ENCODE peak calls at places on chromosomes 6 and 20, in five cellular contexts. E, P, Z, S and B are unnamed samples.
A peak's percentile ranks its signal among the peaks of the same experiment; 100 is the strongest.

GRCh38 chr6:108194503-108194902 is 28.7 kb downstream of the NR2E1 start:
- DNase-seq in E (no peak), P (no peak), Z (no peak), S (no peak), B (no peak)

GRCh38 chr6:158762787-158763439 is 56.3 kb downstream of the EZR start:
- DNase-seq in E (no peak), P (peak; percentile 33), Z (no peak), S (no peak), B (no peak)

GRCh38 chr6:118679293-118679692 is 27.9 kb upstream of the CEP85L start:
- DNase-seq in E (no peak), P (peak; percentile 39), Z (no peak), S (peak; percentile 53), B (peak; percentile 9)

GRCh38 chr20:62360854-62361798 is 6.0 kb downstream of the LAMA5 start:
- DNase-seq in E (no peak), P (no peak), Z (no peak), S (no peak), B (no peak)

GRCh38 chr20:18585134-18585533 is 2.7 kb upstream of the DTD1 start:
- DNase-seq in E (no peak), P (peak; percentile 88), Z (peak; percentile 89), S (peak; percentile 70), B (no peak)

GRCh38 chr6:112016335-112016734 is 37.6 kb upstream of the CCN6 start:
- DNase-seq in E (no peak), P (peak; percentile 65), Z (no peak), S (peak; percentile 58), B (no peak)

GRCh38 chr6:134557509-134557908 is 239.6 kb upstream of the SGK1 start:
- DNase-seq in E (no peak), P (no peak), Z (no peak), S (no peak), B (no peak)

GRCh38 chr6:167987811-167988495 is 9.5 kb upstream of the KIF25 start:
- DNase-seq in E (no peak), P (no peak), Z (no peak), S (no peak), B (no peak)

GRCh38 chr6:37882724-37883413 is 63.3 kb downstream of the ZFAND3 start:
- DNase-seq in E (no peak), P (peak; percentile 60), Z (peak; percentile 41), S (peak; percentile 94), B (no peak)

GRCh38 chr6:14316911-14317535 is 199.5 kb downstream of the CD83 start:
- DNase-seq in E (no peak), P (no peak), Z (no peak), S (no peak), B (peak; percentile 26)

GRCh38 chr20:62504323-62504722 is 28.5 kb upstream of the GATA5 start:
- DNase-seq in E (no peak), P (no peak), Z (no peak), S (no peak), B (no peak)

GRCh38 chr6:142152731-142153130 is 5.7 kb downstream of the VTA1 start:
- DNase-seq in E (no peak), P (peak; percentile 73), Z (no peak), S (peak; percentile 72), B (no peak)

GRCh38 chr6:159095561-159096095 is 50.8 kb upstream of the TAGAP start:
- DNase-seq in E (no peak), P (no peak), Z (no peak), S (no peak), B (no peak)

GRCh38 chr6:120230008-120230407 is 880.4 kb upstream of the MAN1A1 start:
- DNase-seq in E (no peak), P (no peak), Z (no peak), S (no peak), B (no peak)

GRCh38 chr6:69796081-69796626 is 656 bp downstream of the LMBRD1 start:
- DNase-seq in E (peak; percentile 36), P (peak; percentile 35), Z (peak; percentile 45), S (peak; percentile 66), B (no peak)

GRCh38 chr6:105484238-105485161 is 81.6 kb upstream of the PREP start:
- DNase-seq in E (no peak), P (peak; percentile 73), Z (no peak), S (peak; percentile 64), B (peak; percentile 47)

GRCh38 chr6:134010400-134010799 is 42.0 kb downstream of the SLC2A12 start:
- DNase-seq in E (no peak), P (no peak), Z (no peak), S (no peak), B (no peak)

GRCh38 chr6:154951400-154952200 is 43.5 kb upstream of the TIAM2 start:
- DNase-seq in E (no peak), P (no peak), Z (no peak), S (no peak), B (no peak)

GRCh38 chr20:60055740-60056139 is 97.5 kb downstream of the CDH26 start:
- DNase-seq in E (peak; percentile 49), P (no peak), Z (no peak), S (no peak), B (peak; percentile 99)

GRCh38 chr6:15663057-15663638 is 320 bp upstream of the DTNBP1 start:
- DNase-seq in E (no peak), P (peak; percentile 53), Z (no peak), S (peak; percentile 65), B (peak; percentile 86)

GRCh38 chr6:160735523-160735922 is 33.5 kb downstream of the PLG start:
- DNase-seq in E (no peak), P (no peak), Z (no peak), S (no peak), B (no peak)

GRCh38 chr6:26489926-26490575 is 10.1 kb upstream of the BTN1A1 start:
- DNase-seq in E (no peak), P (no peak), Z (no peak), S (no peak), B (no peak)

GRCh38 chr20:30811896-30812671 is 445.4 kb upstream of the DEFB115 start:
- DNase-seq in E (no peak), P (peak; percentile 46), Z (no peak), S (peak; percentile 63), B (peak; percentile 49)

GRCh38 chr6:14924126-14925024 is 321.5 kb upstream of the JARID2 start:
- DNase-seq in E (no peak), P (no peak), Z (no peak), S (peak; percentile 21), B (no peak)

GRCh38 chr6:152248987-152249386 is 388.2 kb downstream of the SYNE1 start:
- DNase-seq in E (no peak), P (no peak), Z (no peak), S (no peak), B (no peak)

GRCh38 chr20:43955244-43956191 is 40.9 kb downstream of the TOX2 start:
- DNase-seq in E (peak; percentile 40), P (peak; percentile 95), Z (peak; percentile 82), S (peak; percentile 86), B (peak; percentile 86)

GRCh38 chr6:44128020-44128917 is 915 bp downstream of the TMEM63B start:
- DNase-seq in E (peak; percentile 12), P (no peak), Z (no peak), S (peak; percentile 25), B (peak; percentile 64)

GRCh38 chr20:1440024-1440423 is 26.6 kb downstream of the NSFL1C start:
- DNase-seq in E (no peak), P (no peak), Z (no peak), S (peak; percentile 45), B (peak; percentile 61)

GRCh38 chr6:36386495-36387439 is 702 bp downstream of the ETV7 start:
- DNase-seq in E (peak; percentile 13), P (peak; percentile 77), Z (peak; percentile 23), S (peak; percentile 67), B (peak; percentile 19)

DNA sequence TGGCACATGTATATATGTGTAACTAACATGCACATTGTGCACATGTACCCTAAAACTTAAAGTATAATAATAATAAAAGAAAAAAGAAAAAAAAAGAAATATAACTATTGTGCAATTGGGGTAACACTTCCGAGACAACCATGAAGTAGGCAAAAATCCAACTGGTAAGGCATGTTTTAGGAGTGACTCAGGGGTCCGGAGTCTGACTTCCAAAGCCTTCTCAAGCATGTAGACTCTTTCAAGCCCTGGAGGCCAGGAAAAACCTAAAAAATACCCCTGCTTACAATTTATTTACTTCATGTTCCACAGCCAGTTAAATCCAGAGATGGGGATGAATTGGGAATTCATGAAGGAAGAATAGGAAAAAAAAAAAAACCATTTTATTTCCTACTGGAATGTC is 161.3 kb upstream of the PHACTR1 start:
- DNase-seq in E (no peak), P (peak; percentile 87), Z (no peak), S (peak; percentile 77), B (no peak)
- TF ChIP-seq CTCF in E (no peak), P (no peak), Z (no peak), S (no peak), B (no peak)

DNA sequence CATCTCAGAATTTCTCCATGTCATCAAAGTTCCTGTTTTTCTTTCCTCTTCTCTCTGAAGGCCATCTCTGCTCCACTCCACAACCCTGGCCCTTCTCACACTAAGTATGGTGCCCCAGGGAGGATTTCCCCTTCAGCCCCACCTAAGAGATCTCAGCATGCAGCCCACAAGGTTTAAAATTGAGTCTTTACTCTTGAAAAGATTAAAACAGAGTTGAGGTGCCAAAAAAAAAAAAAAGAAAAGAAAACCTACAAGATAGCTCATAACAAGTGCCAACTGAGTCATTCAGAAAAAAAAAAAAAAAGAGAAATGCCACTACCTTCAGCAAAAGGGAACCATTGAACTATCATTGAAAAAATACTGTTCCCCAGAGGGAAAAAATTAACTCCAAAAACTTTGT is 36.5 kb upstream of the TNFAIP3 start:
- DNase-seq in E (no peak), P (peak; percentile 74), Z (no peak), S (no peak), B (peak; percentile 47)
- H3K4me3 ChIP-seq in E (no peak overlapping the region), P (no peak overlapping the region), Z (no peak overlapping the region), S (no peak overlapping the region), B (no peak overlapping the region)

DNA sequence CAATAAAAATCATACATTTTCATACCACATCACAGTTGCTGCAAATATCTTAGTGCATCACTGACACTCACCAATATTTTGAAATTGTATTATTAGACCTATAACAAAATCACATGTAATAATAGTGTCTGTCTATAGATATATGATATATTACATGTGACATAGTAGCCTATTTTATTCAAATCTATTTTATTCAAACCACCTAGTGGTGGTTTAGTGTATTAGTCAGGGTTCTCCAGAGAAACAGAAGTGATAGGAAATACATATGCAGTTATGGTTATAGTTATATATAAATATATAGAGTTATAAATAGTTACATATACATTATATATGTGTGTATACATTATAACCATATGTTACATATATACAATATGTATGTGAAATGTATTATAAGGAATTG is 366.5 kb upstream of the ARID1B start:
- DNase-seq in E (no peak), P (no peak), Z (no peak), S (no peak), B (no peak)
- TF ChIP-seq CTCF in E (peak; percentile 24), P (peak; percentile 4), Z (no peak), S (peak; percentile 20), B (no peak)

GRCh38 chr20:56826971-56827645 is 198.0 kb downstream of the TFAP2C start:
- DNase-seq in E (no peak), P (no peak), Z (no peak), S (peak; percentile 48), B (peak; percentile 97)

GRCh38 chr20:56827763-56828162 is 198.7 kb downstream of the TFAP2C start:
- DNase-seq in E (no peak), P (no peak), Z (no peak), S (no peak), B (peak; percentile 95)

GRCh38 chr20:56828402-56828801 is 199.3 kb downstream of the TFAP2C start:
- DNase-seq in E (no peak), P (no peak), Z (no peak), S (no peak), B (peak; percentile 84)

GRCh38 chr20:56831795-56832194 is 202.7 kb downstream of the TFAP2C start:
- DNase-seq in E (no peak), P (no peak), Z (no peak), S (no peak), B (no peak)

GRCh38 chr20:56829788-56830385 is 200.8 kb downstream of the TFAP2C start:
- DNase-seq in E (no peak), P (no peak), Z (no peak), S (no peak), B (no peak)
- H3K4me3 ChIP-seq in E (no peak overlapping the region), P (no peak overlapping the region), Z (no peak overlapping the region), S (no peak overlapping the region), B (no peak overlapping the region)